ENCODE peak calls at places on chromosomes 16 and 17, in five cellular contexts. Z is NCI-H226; M is bronchial epithelial cell; O is activated naive CD4-positive, alpha-beta T cell treated with anti-CD3 and anti-CD28 coated beads for 36 hours; E is IMR-90. R is an unnamed sample.

GRCh38 chr16:31472559-31473203 is 729 bp downstream of the TGFB1I1 start:
- DNase-seq in Z (peak; percentile 84), M (peak; percentile 80), O (peak; percentile 56), E (peak; percentile 88), R (no peak)

GRCh38 chr17:75111777-75112176 is 2.0 kb downstream of the ARMC7 start:
- DNase-seq in Z (no peak), M (no peak), O (no peak), E (no peak), R (no peak)

GRCh38 chr17:61455754-61456681 is 3.8 kb downstream of the TBX4 start:
- DNase-seq in Z (no peak), M (no peak), O (no peak), E (no peak), R (no peak)

GRCh38 chr16:50280932-50281331 is 14.6 kb downstream of the ADCY7 start:
- DNase-seq in Z (no peak), M (no peak), O (no peak), E (no peak), R (no peak)

GRCh38 chr16:53566568-53566967 is 63.6 kb upstream of the AKTIP start:
- DNase-seq in Z (no peak), M (no peak), O (no peak), E (no peak), R (peak; percentile 14)

GRCh38 chr17:75400326-75400939 is 5.0 kb downstream of the GRB2 start:
- DNase-seq in Z (no peak), M (no peak), O (no peak), E (no peak), R (no peak)

GRCh38 chr17:82106697-82107305 is 8.8 kb upstream of the FASN start:
- DNase-seq in Z (no peak), M (no peak), O (no peak), E (no peak), R (no peak)

GRCh38 chr17:1577186-1577585 is 14.6 kb upstream of the PITPNA start:
- DNase-seq in Z (peak; percentile 94), M (peak; percentile 85), O (no peak), E (peak; percentile 89), R (no peak)

GRCh38 chr17:5537251-5537650 is 47.1 kb downstream of the NLRP1 start:
- DNase-seq in Z (no peak), M (no peak), O (no peak), E (peak; percentile 36), R (no peak)

GRCh38 chr16:85417156-85417860 is 195.8 kb upstream of the GSE1 start:
- DNase-seq in Z (no peak), M (no peak), O (peak; percentile 3), E (no peak), R (no peak)

GRCh38 chr17:49016775-49017463 is 19.7 kb downstream of the IGF2BP1 start:
- DNase-seq in Z (peak; percentile 86), M (peak; percentile 78), O (no peak), E (peak; percentile 80), R (peak; percentile 47)

GRCh38 chr16:10992112-10992511 is 47.7 kb downstream of the CLEC16A start:
- DNase-seq in Z (peak; percentile 75), M (peak; percentile 40), O (no peak), E (peak; percentile 98), R (no peak)

GRCh38 chr16:57807252-57807967 is 5.1 kb upstream of the KIFC3 start:
- DNase-seq in Z (no peak), M (no peak), O (no peak), E (no peak), R (no peak)

GRCh38 chr17:8405499-8406016 is 7.9 kb upstream of the RNF222 start:
- DNase-seq in Z (no peak), M (no peak), O (no peak), E (no peak), R (no peak)

GRCh38 chr17:77180503-77181330 is 39.9 kb downstream of the SEC14L1 start:
- DNase-seq in Z (no peak), M (no peak), O (no peak), E (no peak), R (no peak)

GRCh38 chr17:14882131-14882530 is 383.0 kb downstream of the PMP22 start:
- DNase-seq in Z (no peak), M (no peak), O (no peak), E (peak; percentile 62), R (no peak)

GRCh38 chr16:71727545-71728324 is 3.2 kb upstream of the PHLPP2 start:
- DNase-seq in Z (no peak), M (no peak), O (no peak), E (no peak), R (no peak)

GRCh38 chr16:939311-939710 is 31.5 kb downstream of the LMF1 start:
- DNase-seq in Z (no peak), M (no peak), O (no peak), E (no peak), R (no peak)

GRCh38 chr17:56710986-56711385 is 117.5 kb downstream of the NOG start:
- DNase-seq in Z (no peak), M (no peak), O (no peak), E (no peak), R (no peak)

GRCh38 chr17:59618894-59619312 is 792 bp upstream of the CLTC start:
- DNase-seq in Z (no peak), M (no peak), O (peak; percentile 94), E (peak; percentile 94), R (no peak)

GRCh38 chr16:50274771-50275415 is 8.5 kb downstream of the ADCY7 start:
- DNase-seq in Z (no peak), M (no peak), O (no peak), E (no peak), R (no peak)

GRCh38 chr16:80175011-80175410 is 365.8 kb upstream of the DYNLRB2 start:
- DNase-seq in Z (no peak), M (no peak), O (no peak), E (no peak), R (no peak)

GRCh38 chr16:2835638-2836493 is 5.8 kb downstream of the ZG16B start:
- DNase-seq in Z (peak; percentile 99), M (peak; percentile 97), O (no peak), E (peak; percentile 98), R (no peak)

GRCh38 chr16:87874639-87875472 is 5.5 kb upstream of the SLC7A5 start:
- DNase-seq in Z (no peak), M (no peak), O (peak; percentile 93), E (no peak), R (no peak)

GRCh38 chr16:70569752-70570151 is 46.1 kb downstream of the SF3B3 start:
- DNase-seq in Z (no peak), M (no peak), O (no peak), E (no peak), R (no peak)

GRCh38 chr17:68468334-68468733 is 11.0 kb upstream of the WIPI1 start:
- DNase-seq in Z (peak; percentile 6), M (no peak), O (no peak), E (peak; percentile 46), R (no peak)

GRCh38 chr16:54512461-54512860 is 225.9 kb upstream of the IRX3 start:
- DNase-seq in Z (no peak), M (no peak), O (no peak), E (no peak), R (no peak)

GRCh38 chr17:83053021-83053778 is 26.2 kb upstream of the METRNL start:
- DNase-seq in Z (no peak), M (no peak), O (no peak), E (peak; percentile 30), R (peak; percentile 59)

GRCh38 chr16:12390644-12391043 is 413.0 kb downstream of the CPPED1 start:
- DNase-seq in Z (no peak), M (peak; percentile 5), O (no peak), E (peak; percentile 64), R (no peak)

GRCh38 chr16:73058616-73059409 is 10.9 kb upstream of the ZFHX3 start:
- DNase-seq in Z (peak; percentile 28), M (peak; percentile 47), O (peak; percentile 15), E (peak; percentile 43), R (peak; percentile 78)

GRCh38 chr16:85912271-85912974 is 13.5 kb downstream of the IRF8 start:
- DNase-seq in Z (peak; percentile 86), M (no peak), O (no peak), E (peak; percentile 36), R (peak; percentile 64)

GRCh38 chr16:56932588-56933265 is 785 bp downstream of the HERPUD1 start:
- DNase-seq in Z (peak; percentile 75), M (peak; percentile 73), O (peak; percentile 59), E (peak; percentile 69), R (peak; percentile 72)

R was measured in ecto neural progenitor cell.